ENCODE peak calls at places on chromosomes 5 and 9, in eight cellular contexts. A, T, S, H, L, P, Y and N are unnamed samples.

GRCh38 chr5:118956727-118957126 is 31.6 kb downstream of the DTWD2 start:
- DNase-seq in A (no peak), T (no peak), S (no peak), H (peak; percentile 12), L (no peak), P (no peak), Y (no peak), N (no peak)

GRCh38 chr5:157520911-157521703 is 54.5 kb downstream of the ADAM19 start:
- DNase-seq in A (peak; percentile 92), T (no peak), S (no peak), H (no peak), L (peak; percentile 53), P (no peak), Y (no peak), N (peak; percentile 45)

GRCh38 chr5:55694152-55694830 is 17.8 kb downstream of the SLC38A9 start:
- DNase-seq in A (no peak), T (no peak), S (no peak), H (peak; percentile 36), L (no peak), P (no peak), Y (no peak), N (no peak)

GRCh38 chr9:108775901-108776306 is 79.9 kb downstream of the ACTL7B start:
- DNase-seq in A (no peak), T (no peak), S (no peak), H (no peak), L (no peak), P (no peak), Y (no peak), N (no peak)

GRCh38 chr9:120935383-120935857 is 8.8 kb upstream of the TRAF1 start:
- DNase-seq in A (peak; percentile 95), T (no peak), S (peak; percentile 90), H (peak; percentile 99), L (peak; percentile 99), P (peak; percentile 99), Y (peak; percentile 94), N (peak; percentile 98)

GRCh38 chr5:172699423-172699822 is 58.4 kb downstream of the NEURL1B start:
- DNase-seq in A (no peak), T (no peak), S (no peak), H (no peak), L (peak; percentile 41), P (no peak), Y (no peak), N (no peak)

GRCh38 chr5:72065751-72066255 is 41.5 kb upstream of the MAP1B start:
- DNase-seq in A (no peak), T (peak; percentile 4), S (no peak), H (no peak), L (no peak), P (no peak), Y (no peak), N (no peak)

GRCh38 chr9:113649054-113649453 is 185.5 kb downstream of the RGS3 start:
- DNase-seq in A (peak; percentile 88), T (no peak), S (peak; percentile 40), H (no peak), L (peak; percentile 19), P (no peak), Y (no peak), N (no peak)

GRCh38 chr9:108105885-108106284 is 616.3 kb upstream of the KLF4 start:
- DNase-seq in A (no peak), T (no peak), S (no peak), H (no peak), L (no peak), P (no peak), Y (no peak), N (no peak)

GRCh38 chr5:150271923-150272322 is 17.6 kb downstream of the CAMK2A start:
- DNase-seq in A (no peak), T (no peak), S (no peak), H (no peak), L (no peak), P (no peak), Y (no peak), N (no peak)

GRCh38 chr5:150271296-150271692 is 18.3 kb downstream of the CAMK2A start:
- DNase-seq in A (no peak), T (no peak), S (no peak), H (no peak), L (no peak), P (no peak), Y (no peak), N (no peak)

GRCh38 chr5:150270546-150271295 is 18.9 kb downstream of the CAMK2A start:
- DNase-seq in A (no peak), T (no peak), S (no peak), H (no peak), L (no peak), P (no peak), Y (no peak), N (no peak)

GRCh38 chr5:150274811-150275210 is 14.8 kb downstream of the CAMK2A start:
- DNase-seq in A (no peak), T (no peak), S (no peak), H (no peak), L (no peak), P (no peak), Y (no peak), N (no peak)

GRCh38 chr5:150272531-150272930 is 17.0 kb downstream of the CAMK2A start:
- DNase-seq in A (no peak), T (peak; percentile 41), S (no peak), H (peak; percentile 46), L (no peak), P (no peak), Y (peak; percentile 50), N (no peak)
- TF ChIP-seq CTCF in A (peak; percentile 40), T (no peak), S (no peak), H (peak; percentile 53), L (no peak), P (no peak), Y (no peak), N (peak; percentile 9)

GRCh38 chr5:143972068-143972467 is 160.1 kb downstream of the HMHB1 start:
- DNase-seq in A (no peak), T (no peak), S (no peak), H (no peak), L (no peak), P (no peak), Y (no peak), N (no peak)

GRCh38 chr5:143964919-143965318 is 153.0 kb downstream of the HMHB1 start:
- DNase-seq in A (no peak), T (no peak), S (no peak), H (no peak), L (no peak), P (no peak), Y (no peak), N (no peak)

GRCh38 chr5:143966280-143966679 is 154.3 kb downstream of the HMHB1 start:
- DNase-seq in A (no peak), T (no peak), S (no peak), H (no peak), L (no peak), P (no peak), Y (no peak), N (no peak)

DNA sequence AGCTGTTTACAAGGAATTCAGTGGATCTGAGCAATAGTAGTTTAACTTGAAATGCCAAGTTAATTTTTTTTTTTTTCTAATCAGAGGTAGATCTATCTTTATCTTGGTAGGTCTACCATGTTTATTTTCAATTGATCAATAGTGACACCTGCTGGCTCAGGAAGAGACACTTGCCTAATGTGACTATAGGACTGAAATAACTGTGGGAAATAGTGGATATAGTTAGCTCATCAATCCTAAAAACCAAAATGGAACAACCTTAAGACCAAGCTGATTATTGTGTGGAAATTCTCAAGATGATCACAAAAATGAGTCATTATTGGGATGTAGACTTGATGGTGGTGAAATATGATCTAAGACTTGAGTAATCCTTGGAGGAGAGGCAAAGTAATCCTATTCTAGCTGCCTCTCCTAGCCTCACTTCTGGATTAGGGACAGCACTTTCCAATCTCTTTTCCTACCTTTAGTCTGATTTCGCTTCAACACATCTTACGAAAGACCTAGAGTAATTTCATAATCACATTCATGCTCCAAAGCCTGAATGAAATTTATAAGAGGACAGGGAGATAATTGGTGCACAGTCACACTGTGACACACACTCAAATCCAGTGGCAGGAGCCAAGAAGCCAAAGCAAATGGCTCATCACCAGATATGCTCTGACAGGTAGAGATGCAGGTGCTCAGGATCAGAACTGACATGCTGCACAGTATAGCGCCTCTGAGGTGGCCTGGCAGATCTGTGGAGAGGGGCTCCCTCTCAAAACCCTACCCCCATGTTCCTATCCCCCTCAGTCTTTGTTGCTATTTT is 156.3 kb downstream of the HMHB1 start:
- DNase-seq in A (no peak), T (no peak), S (no peak), H (peak; percentile 70), L (no peak), P (no peak), Y (peak; percentile 34), N (no peak)
- TF ChIP-seq CTCF in A (peak; percentile 55), T (peak; percentile 36), S (no peak), H (peak; percentile 39), L (peak; percentile 14), P (no peak), Y (peak; percentile 64), N (peak; percentile 5)

DNA sequence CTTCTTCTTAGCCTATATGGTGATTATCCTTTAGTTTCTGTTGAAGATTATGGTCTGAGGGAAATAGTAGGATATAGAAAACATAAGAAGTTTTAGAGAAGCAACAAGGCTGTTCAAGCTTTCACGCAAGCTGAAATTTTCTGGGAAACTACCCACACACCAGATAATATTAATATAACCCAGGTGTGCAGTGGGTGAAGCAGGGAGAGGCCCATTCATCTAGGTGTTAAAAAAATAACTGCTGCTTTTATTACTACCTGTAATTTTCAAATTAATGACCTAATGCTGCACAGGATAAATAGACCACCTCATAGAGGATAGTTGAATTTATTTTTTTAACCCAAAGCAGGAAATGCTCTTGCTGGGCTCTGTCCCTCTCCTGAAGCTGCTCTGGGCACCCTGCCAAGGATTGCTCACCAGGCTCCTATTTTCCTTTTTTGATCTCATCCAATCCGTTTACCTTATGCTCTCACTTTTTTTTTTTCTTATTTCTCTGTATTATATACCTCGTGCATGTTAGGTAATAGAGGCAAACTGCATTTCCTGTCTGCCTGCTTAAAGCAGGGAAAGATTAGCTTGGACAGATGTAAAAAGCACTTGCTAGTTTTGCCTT is 124.3 kb upstream of the SLC12A2 start:
- DNase-seq in A (peak; percentile 79), T (peak; percentile 16), S (peak; percentile 62), H (peak; percentile 84), L (peak; percentile 29), P (peak; percentile 70), Y (peak; percentile 97), N (peak; percentile 57)
- TF ChIP-seq CTCF in A (no peak), T (no peak), S (no peak), H (no peak), L (no peak), P (no peak), Y (no peak), N (no peak)

DNA sequence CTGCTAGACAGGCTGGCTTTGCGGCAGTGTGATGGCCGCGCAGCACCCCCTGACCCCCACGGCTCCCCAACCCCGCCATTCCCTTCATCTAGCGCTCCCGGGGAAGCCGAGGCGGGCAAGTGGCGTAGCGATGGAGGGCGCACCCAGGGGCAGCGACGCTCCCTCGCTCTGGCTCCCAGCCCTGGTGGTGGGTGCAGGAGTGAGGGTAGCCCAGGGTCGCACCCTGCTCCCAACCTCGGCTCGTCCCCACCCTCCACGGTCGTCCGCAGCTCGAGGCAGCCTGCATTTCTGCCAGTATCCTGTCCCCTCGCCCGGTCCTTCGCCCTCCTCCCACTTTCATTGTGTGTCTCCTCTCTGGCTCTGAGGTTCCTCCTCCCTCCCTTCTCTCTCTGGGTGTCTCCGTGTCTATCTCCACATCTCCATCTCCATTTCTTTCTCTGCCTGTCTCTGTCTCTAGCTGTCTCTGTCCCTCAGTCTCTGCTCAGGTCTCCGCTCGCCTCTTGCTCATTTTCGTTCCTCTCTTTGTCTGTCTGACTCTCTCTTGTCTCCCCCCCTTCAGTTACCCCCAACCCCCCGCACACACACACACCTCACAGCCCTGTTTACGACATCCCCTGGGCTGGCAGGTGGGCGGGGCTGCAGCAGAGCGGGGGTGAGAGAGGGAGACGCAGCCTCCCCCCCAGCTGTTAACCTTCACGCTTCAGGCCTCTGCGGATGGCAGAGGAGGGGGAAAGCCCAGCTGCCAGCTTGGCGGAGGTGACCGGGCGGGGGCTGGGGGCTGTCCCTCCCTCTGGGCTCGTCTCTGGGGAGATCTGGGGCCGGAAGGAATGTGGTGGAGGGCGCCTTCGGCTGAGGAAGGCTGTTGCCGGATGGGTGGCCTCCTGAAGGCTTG is 48.7 kb upstream of the PSD2 start:
- DNase-seq in A (peak; percentile 53), T (no peak), S (peak; percentile 58), H (no peak), L (peak; percentile 39), P (peak; percentile 33), Y (no peak), N (no peak)
- TF ChIP-seq CTCF in A (no peak), T (no peak), S (no peak), H (no peak), L (no peak), P (no peak), Y (no peak), N (no peak)